ENCODE peak calls at places on chromosome 4, in four cellular contexts. One of them, this sample, is unnamed.

GRCh38 chr4:76214269-76214628 is 625 bp upstream of the SCARB2 start:
- DNase-seq in astrocyte: no peak
- DNase-seq in hepatocyte: peak
- DNase-seq in fibroblast of lung: no peak
- DNase-seq in this sample: no peak

GRCh38 chr4:139919513-139919912 is 234.5 kb downstream of the MAML3 start:
- DNase-seq in fibroblast of lung: peak
- DNase-seq in hepatocyte: no peak
- DNase-seq in astrocyte: peak
- DNase-seq in this sample: no peak

GRCh38 chr4:20512980-20513379 is 187.3 kb upstream of the PACRGL start:
- DNase-seq in fibroblast of lung: no peak
- DNase-seq in astrocyte: no peak
- DNase-seq in hepatocyte: peak
- DNase-seq in this sample: no peak

GRCh38 chr4:183356173-183356825 is 34.1 kb upstream of the CLDN24 start:
- DNase-seq in astrocyte: no peak
- DNase-seq in fibroblast of lung: no peak
- DNase-seq in hepatocyte: no peak
- DNase-seq in this sample: no peak

GRCh38 chr4:19532120-19532848 is 719.4 kb upstream of the SLIT2 start:
- DNase-seq in astrocyte: peak
- DNase-seq in fibroblast of lung: no peak
- DNase-seq in hepatocyte: no peak
- DNase-seq in this sample: no peak

GRCh38 chr4:153058668-153059060 is 122.5 kb downstream of the FHDC1 start:
- DNase-seq in fibroblast of lung: no peak
- DNase-seq in astrocyte: no peak
- DNase-seq in hepatocyte: no peak
- DNase-seq in this sample: no peak

GRCh38 chr4:53659112-53659511 is 67.8 kb upstream of the LNX1 start:
- DNase-seq in hepatocyte: no peak
- DNase-seq in astrocyte: no peak
- DNase-seq in fibroblast of lung: no peak
- DNase-seq in this sample: no peak

GRCh38 chr4:26074672-26075071 is 160.7 kb downstream of the SMIM20 start:
- DNase-seq in fibroblast of lung: no peak
- DNase-seq in astrocyte: no peak
- DNase-seq in hepatocyte: no peak
- DNase-seq in this sample: no peak

GRCh38 chr4:29240641-29241040 is 1479.5 kb upstream of the PCDH7 start:
- DNase-seq in astrocyte: no peak
- DNase-seq in fibroblast of lung: no peak
- DNase-seq in hepatocyte: no peak
- DNase-seq in this sample: no peak

GRCh38 chr4:83657336-83657735 is 121.4 kb downstream of the GPAT3 start:
- DNase-seq in fibroblast of lung: no peak
- DNase-seq in astrocyte: no peak
- DNase-seq in hepatocyte: no peak
- DNase-seq in this sample: no peak

GRCh38 chr4:86891785-86892638 is at the start of gene C4orf36:
- DNase-seq in hepatocyte: peak
- DNase-seq in astrocyte: peak
- DNase-seq in fibroblast of lung: peak
- DNase-seq in this sample: peak
- TF ChIP-seq CTCF in hepatocyte: no peak
- TF ChIP-seq CTCF in astrocyte: no peak
- TF ChIP-seq CTCF in fibroblast of lung: no peak
- TF ChIP-seq CTCF in this sample: no peak

GRCh38 chr4:41866799-41867677 is 68.2 kb upstream of the TMEM33 start:
- DNase-seq in astrocyte: no peak
- DNase-seq in hepatocyte: no peak
- DNase-seq in fibroblast of lung: no peak
- DNase-seq in this sample: no peak
- TF ChIP-seq EZH2 in astrocyte: peak
- TF ChIP-seq EZH2 in hepatocyte: peak
- TF ChIP-seq EZH2 in fibroblast of lung: peak
- TF ChIP-seq EZH2 in this sample: peak

DNA sequence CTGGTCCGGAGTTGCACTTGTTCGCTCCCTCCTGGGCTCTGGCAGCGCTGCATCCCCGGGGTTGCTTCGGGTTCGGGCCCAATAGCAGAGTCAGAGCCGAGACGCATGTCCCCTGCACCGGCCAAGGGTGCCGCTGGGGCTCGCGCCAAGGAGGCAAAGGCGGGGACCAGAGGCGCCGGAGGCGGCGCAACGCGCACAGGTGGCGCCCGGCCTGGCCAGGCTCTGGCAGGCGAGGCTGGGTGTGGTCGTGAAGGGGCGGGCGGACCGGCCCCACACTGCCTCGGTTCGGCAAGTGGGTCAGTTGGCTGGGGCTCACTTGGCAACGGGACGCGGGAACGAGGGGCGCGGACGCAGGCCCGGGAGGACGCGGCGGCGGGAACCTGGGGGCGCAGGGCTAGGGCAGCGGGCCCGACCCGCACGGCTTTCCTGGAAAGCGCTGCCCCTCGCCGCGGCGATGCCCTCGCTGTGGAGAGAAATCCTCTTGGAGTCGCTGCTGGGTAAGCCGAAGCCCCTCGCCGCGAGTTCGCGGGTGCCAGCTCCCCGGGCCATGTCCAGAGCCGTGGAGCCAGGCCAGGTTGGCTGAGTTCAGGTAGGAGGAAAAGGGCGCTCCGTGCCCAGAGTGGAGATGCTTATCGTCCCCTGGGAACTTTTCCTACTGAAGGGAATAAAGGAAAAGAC is at the start of gene CWH43:
- DNase-seq in fibroblast of lung: no peak
- DNase-seq in hepatocyte: no peak
- DNase-seq in astrocyte: no peak
- DNase-seq in this sample: no peak
- H3K27ac ChIP-seq in fibroblast of lung: no peak
- H3K27ac ChIP-seq in hepatocyte: no peak
- H3K27ac ChIP-seq in astrocyte: no peak
- H3K27ac ChIP-seq in this sample: no peak

GRCh38 chr4:119692001-119692400 is 63.4 kb upstream of the PDE5A start:
- DNase-seq in astrocyte: peak
- DNase-seq in hepatocyte: no peak
- DNase-seq in fibroblast of lung: peak
- DNase-seq in this sample: no peak
- TF ChIP-seq CTCF in astrocyte: no peak
- TF ChIP-seq CTCF in hepatocyte: no peak
- TF ChIP-seq CTCF in fibroblast of lung: peak
- TF ChIP-seq CTCF in this sample: no peak

GRCh38 chr4:374298-375160 is 36.9 kb downstream of the ZNF141 start:
- DNase-seq in fibroblast of lung: peak
- DNase-seq in astrocyte: no peak
- DNase-seq in hepatocyte: no peak
- DNase-seq in this sample: no peak

GRCh38 chr4:373062-373839 is 35.6 kb downstream of the ZNF141 start:
- DNase-seq in astrocyte: no peak
- DNase-seq in fibroblast of lung: peak
- DNase-seq in hepatocyte: no peak
- DNase-seq in this sample: no peak
- TF ChIP-seq EZH2 in astrocyte: no peak
- TF ChIP-seq EZH2 in fibroblast of lung: no peak
- TF ChIP-seq EZH2 in hepatocyte: no peak
- TF ChIP-seq EZH2 in this sample: no peak

DNA sequence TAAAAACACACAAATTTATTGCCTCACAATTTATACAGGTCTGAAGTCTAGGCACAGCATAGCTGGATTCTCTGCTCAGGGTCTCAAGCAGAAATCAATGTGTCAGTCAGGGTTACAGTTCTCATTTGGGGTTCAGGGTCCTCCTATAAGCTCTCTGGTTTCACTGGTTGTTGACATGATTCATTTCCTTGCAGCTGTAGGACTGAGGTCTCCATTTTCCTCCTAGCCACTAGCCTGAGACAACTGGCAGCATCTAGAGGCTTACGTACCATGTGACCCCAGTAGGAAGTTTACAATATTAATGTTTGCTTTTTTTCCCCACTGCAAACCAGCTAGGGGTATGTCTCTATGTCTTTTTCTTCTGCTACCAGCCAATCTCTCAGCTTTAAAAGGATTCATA is 102.5 kb downstream of the CPEB2 start:
- DNase-seq in fibroblast of lung: peak
- DNase-seq in hepatocyte: no peak
- DNase-seq in astrocyte: no peak
- DNase-seq in this sample: no peak
- H3K27ac ChIP-seq in fibroblast of lung: no peak
- H3K27ac ChIP-seq in hepatocyte: no peak
- H3K27ac ChIP-seq in astrocyte: no peak
- H3K27ac ChIP-seq in this sample: no peak

DNA sequence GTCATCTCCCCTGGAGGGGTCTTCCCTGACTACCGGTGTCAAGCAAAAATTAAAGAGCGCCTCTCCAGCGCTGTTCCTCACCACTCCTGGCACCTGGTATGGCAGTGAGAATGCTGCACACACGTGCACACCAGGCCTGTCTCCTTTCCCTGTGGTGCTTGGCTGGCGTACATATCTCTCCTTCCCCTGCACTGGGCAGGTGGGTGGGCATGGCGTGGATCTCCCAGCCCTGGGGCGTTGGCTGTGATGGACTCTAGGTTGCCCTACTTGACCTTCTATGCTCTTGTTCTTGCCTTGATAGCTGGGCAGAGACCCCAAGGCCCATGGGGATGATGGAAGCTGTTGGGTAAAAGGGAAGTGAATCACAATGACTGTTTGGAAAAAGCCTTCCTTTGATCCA is 109.2 kb downstream of the CLNK start:
- DNase-seq in astrocyte: no peak
- DNase-seq in hepatocyte: no peak
- DNase-seq in fibroblast of lung: no peak
- DNase-seq in this sample: no peak
- TF ChIP-seq CTCF in astrocyte: no peak
- TF ChIP-seq CTCF in hepatocyte: no peak
- TF ChIP-seq CTCF in fibroblast of lung: no peak
- TF ChIP-seq CTCF in this sample: no peak